ENCODE peak calls at places on chromosome 7, in five cellular contexts. J is A549, I is HCT116, R is breast epithelium, A is adrenal gland. M is an unnamed sample.

GRCh38 chr7:19522486-19522885 is 186.4 kb downstream of the POLR1F start:
- DNase-seq in J (no peak), R (no peak), A (no peak), I (no peak), M (no peak)

GRCh38 chr7:82578430-82578829 is 134.9 kb upstream of the CACNA2D1 start:
- DNase-seq in J (peak), I (no peak), R (no peak), A (no peak), M (no peak)

GRCh38 chr7:90626011-90626410 is 29.9 kb downstream of the CDK14 start:
- DNase-seq in A (no peak), J (no peak), I (no peak), R (no peak), M (no peak)

GRCh38 chr7:99618726-99619125 is 2.0 kb downstream of the ZSCAN25 start:
- DNase-seq in J (peak), I (no peak), A (no peak), R (no peak), M (no peak)

GRCh38 chr7:100799037-100799896 is 28.1 kb downstream of the EPHB4 start:
- DNase-seq in A (peak), J (peak), I (no peak), R (peak), M (peak)

GRCh38 chr7:25391295-25391861 is 163.1 kb upstream of the NPVF start:
- DNase-seq in A (no peak), R (no peak), I (peak), J (peak), M (no peak)

GRCh38 chr7:152968003-152968402 is 208.5 kb downstream of the ACTR3B start:
- DNase-seq in A (no peak), I (no peak), R (no peak), J (no peak), M (no peak)

GRCh38 chr7:22841954-22842353 is 19.3 kb upstream of the TOMM7 start:
- DNase-seq in J (no peak), R (peak), A (no peak), I (no peak), M (no peak)

DNA sequence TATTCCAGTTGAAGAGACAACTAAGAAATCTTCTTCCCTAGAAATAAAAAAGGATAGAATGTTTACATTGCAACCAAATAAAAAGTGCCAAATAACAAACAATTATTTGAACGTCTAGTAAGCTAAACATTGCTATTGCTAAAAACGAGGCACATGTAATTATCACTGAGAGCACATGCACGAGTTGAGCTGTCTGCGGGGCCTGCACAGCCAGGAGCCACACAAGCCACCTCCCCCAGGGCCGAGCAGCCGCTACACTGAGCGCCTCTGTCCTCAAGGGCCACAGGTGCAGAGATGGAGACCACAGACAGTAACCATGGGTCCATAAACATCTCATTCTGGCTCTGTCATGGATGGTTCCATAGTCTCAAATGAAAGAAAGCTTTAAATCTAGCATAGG is 17.2 kb downstream of the NCAPG2 start:
- DNase-seq in I (no peak), R (no peak), J (no peak), A (no peak), M (no peak)
- TF ChIP-seq POLR2A in I (no peak), R (no peak), J (no peak), A (no peak), M (no peak)

GRCh38 chr7:101858437-101859385 is 41.3 kb downstream of the CUX1 start:
- DNase-seq in R (no peak), J (peak), I (no peak), A (peak), M (no peak)

GRCh38 chr7:101859411-101860106 is 42.1 kb downstream of the CUX1 start:
- DNase-seq in I (no peak), A (no peak), J (peak), R (no peak), M (no peak)

GRCh38 chr7:101854084-101854865 is 36.8 kb downstream of the CUX1 start:
- DNase-seq in R (no peak), I (no peak), A (no peak), J (no peak), M (no peak)

GRCh38 chr7:101857358-101857794 is 40.0 kb downstream of the CUX1 start:
- DNase-seq in I (no peak), A (no peak), R (no peak), J (no peak), M (no peak)

DNA sequence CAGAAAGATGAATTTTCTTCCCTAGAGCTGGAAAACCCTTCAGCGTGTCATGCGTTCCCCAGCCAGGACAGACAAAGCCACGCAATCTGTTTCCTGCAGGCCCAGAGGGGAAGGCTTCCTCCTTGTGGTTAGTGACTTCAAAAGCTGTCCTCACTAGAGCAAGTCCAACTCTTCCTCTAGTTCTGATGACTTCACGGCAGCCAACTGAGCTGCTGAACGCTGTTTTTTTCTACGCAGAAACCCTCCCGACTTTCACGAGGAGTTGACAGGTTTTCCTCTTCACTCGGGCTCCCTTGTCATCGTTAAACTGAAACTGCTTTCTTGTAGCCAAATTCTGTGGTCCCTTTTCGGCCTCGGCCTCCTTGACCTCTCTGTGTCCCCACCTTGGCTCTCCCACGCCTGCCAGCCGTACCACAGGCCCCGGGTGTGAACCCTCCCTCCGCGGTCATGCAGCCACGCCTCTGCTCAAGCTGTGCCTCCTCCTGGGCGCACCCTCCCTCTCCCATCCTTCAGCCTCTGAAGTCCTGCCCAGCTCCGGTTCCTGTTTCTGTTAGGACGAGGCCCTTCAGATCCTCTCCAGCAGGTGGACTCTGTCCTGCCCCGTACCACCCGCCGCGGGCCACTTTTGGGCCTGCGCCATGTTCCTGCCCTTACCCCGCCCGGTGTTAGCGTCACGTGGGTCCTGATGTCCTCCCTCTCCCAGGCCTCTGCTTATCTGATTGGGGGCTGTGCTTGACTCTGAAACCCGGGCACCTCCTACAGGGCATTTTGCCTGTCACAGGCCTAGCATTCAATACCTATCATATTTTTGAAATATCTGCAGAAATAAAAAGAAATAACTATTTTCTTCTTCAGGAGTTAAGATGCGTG is 39.3 kb downstream of the CUX1 start:
- DNase-seq in A (peak), I (peak), J (peak), R (peak), M (peak)
- TF ChIP-seq POLR2A in A (no peak), I (no peak), J (no peak), R (no peak), M (no peak)

DNA sequence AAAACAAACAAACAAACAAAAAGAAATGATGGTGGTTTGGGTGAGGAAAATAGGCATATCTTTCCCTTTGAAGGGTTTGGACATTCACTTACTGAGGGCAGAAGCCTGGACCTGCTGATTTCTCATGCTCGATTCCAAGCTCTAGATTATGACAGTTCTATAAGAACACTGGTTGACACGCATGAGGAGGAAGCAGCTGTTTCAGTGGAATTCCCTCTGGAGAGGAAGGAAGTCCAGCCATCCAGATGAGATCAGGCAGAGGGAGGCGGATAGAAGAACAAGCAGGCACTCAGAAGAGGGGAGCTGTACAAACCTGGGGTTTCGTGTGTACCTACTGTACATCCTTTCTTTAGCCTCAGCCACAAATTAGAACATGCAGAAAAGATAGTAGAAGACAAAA is 691.9 kb downstream of the INHBA start:
- DNase-seq in A (no peak), J (no peak), R (no peak), I (no peak), M (no peak)
- TF ChIP-seq POLR2A in A (no peak), J (no peak), R (no peak), I (no peak), M (no peak)

GRCh38 chr7:3533040-3533439 is 232.0 kb downstream of the SDK1 start:
- DNase-seq in A (no peak), R (no peak), I (no peak), J (no peak), M (no peak)
- TF ChIP-seq POLR2A in A (no peak), R (no peak), I (no peak), J (no peak), M (no peak)

DNA sequence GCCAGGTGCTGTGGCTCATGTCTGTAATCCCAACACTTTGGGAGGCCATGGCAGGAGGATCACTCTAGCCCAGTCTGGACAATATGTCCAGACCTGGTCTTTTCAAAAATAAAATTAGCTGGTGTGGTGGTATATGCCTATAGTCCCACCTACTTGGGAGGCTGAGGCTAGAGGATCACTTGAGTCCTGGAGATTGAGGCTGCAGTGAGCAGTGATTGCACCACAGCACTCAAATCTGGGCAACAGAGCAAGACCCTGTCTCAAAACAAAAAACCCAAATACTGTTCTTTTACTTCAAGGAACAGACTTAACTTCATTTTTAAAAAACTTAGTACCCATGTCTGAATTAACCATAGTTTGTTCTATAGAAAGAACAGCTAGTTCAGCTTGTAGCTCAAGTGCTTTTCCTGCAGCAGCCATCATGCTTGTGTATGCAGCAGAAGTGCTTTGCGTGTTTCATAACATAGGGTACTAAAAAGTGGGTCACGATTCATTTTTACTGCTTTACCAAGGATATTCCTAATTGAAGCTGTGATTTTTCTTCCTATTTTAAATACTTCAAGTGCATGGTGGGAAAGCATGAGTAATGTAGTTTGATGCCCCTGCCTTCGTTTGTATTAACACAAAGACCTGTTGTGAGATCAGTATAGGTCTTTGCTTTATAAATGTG is 5.9 kb downstream of the EIF4H start:
- DNase-seq in R (no peak), J (no peak), I (no peak), A (no peak), M (no peak)
- TF ChIP-seq POLR2A in R (no peak), J (no peak), I (no peak), A (no peak), M (no peak)

M was measured in erythroblast.